ENCODE peak calls at places on chromosomes 7 and 10, in nine cellular contexts. One of them, this sample, is unnamed.
A peak's percentile ranks its signal among the peaks of the same experiment; 100 is the strongest.

GRCh38 chr7:46775776-46776175 is 806.1 kb downstream of the TNS3 start:
- DNase-seq in effector memory CD4-positive, alpha-beta T cell: no peak
- DNase-seq in trophoblast cell: no peak
- DNase-seq in left lung: no peak
- DNase-seq in CD4-positive, alpha-beta T cell: no peak
- DNase-seq in RWPE1: no peak
- DNase-seq in transverse colon: no peak
- DNase-seq in lower lobe of right lung: no peak
- DNase-seq in CD8-positive, alpha-beta T cell: no peak
- DNase-seq in this sample: no peak

GRCh38 chr7:37311282-37311868 is 137.3 kb downstream of the ELMO1 start:
- DNase-seq in effector memory CD4-positive, alpha-beta T cell: no peak
- DNase-seq in trophoblast cell: peak; percentile 87
- DNase-seq in left lung: no peak
- DNase-seq in CD4-positive, alpha-beta T cell: peak; percentile 6
- DNase-seq in RWPE1: no peak
- DNase-seq in transverse colon: no peak
- DNase-seq in lower lobe of right lung: peak; percentile 58
- DNase-seq in CD8-positive, alpha-beta T cell: no peak
- DNase-seq in this sample: peak; percentile 26

GRCh38 chr7:26675143-26675887 is 189.1 kb downstream of the SKAP2 start:
- DNase-seq in effector memory CD4-positive, alpha-beta T cell: no peak
- DNase-seq in trophoblast cell: no peak
- DNase-seq in left lung: no peak
- DNase-seq in CD4-positive, alpha-beta T cell: no peak
- DNase-seq in RWPE1: peak; percentile 46
- DNase-seq in transverse colon: no peak
- DNase-seq in lower lobe of right lung: no peak
- DNase-seq in CD8-positive, alpha-beta T cell: no peak
- DNase-seq in this sample: no peak

GRCh38 chr10:99443483-99443882 is 13.1 kb upstream of the GOT1 start:
- DNase-seq in effector memory CD4-positive, alpha-beta T cell: no peak
- DNase-seq in trophoblast cell: peak; percentile 68
- DNase-seq in left lung: no peak
- DNase-seq in CD4-positive, alpha-beta T cell: no peak
- DNase-seq in RWPE1: no peak
- DNase-seq in transverse colon: no peak
- DNase-seq in lower lobe of right lung: no peak
- DNase-seq in CD8-positive, alpha-beta T cell: no peak
- DNase-seq in this sample: no peak

GRCh38 chr10:71478173-71478572 is 81.5 kb downstream of the CDH23 start:
- DNase-seq in effector memory CD4-positive, alpha-beta T cell: no peak
- DNase-seq in trophoblast cell: no peak
- DNase-seq in left lung: no peak
- DNase-seq in CD4-positive, alpha-beta T cell: no peak
- DNase-seq in RWPE1: no peak
- DNase-seq in transverse colon: no peak
- DNase-seq in lower lobe of right lung: no peak
- DNase-seq in CD8-positive, alpha-beta T cell: no peak
- DNase-seq in this sample: no peak

GRCh38 chr7:135154734-135155133 is 6.9 kb downstream of the TMEM140 start:
- DNase-seq in effector memory CD4-positive, alpha-beta T cell: no peak
- DNase-seq in trophoblast cell: no peak
- DNase-seq in left lung: no peak
- DNase-seq in CD4-positive, alpha-beta T cell: no peak
- DNase-seq in RWPE1: no peak
- DNase-seq in transverse colon: no peak
- DNase-seq in lower lobe of right lung: no peak
- DNase-seq in CD8-positive, alpha-beta T cell: no peak
- DNase-seq in this sample: no peak

GRCh38 chr10:107075117-107075516 is 89.4 kb downstream of the SORCS1 start:
- DNase-seq in effector memory CD4-positive, alpha-beta T cell: no peak
- DNase-seq in trophoblast cell: no peak
- DNase-seq in left lung: no peak
- DNase-seq in CD4-positive, alpha-beta T cell: no peak
- DNase-seq in RWPE1: no peak
- DNase-seq in transverse colon: no peak
- DNase-seq in lower lobe of right lung: no peak
- DNase-seq in CD8-positive, alpha-beta T cell: no peak
- DNase-seq in this sample: no peak

GRCh38 chr7:150631866-150632864 is at the start of gene GIMAP6:
- DNase-seq in effector memory CD4-positive, alpha-beta T cell: peak; percentile 14
- DNase-seq in trophoblast cell: no peak
- DNase-seq in left lung: no peak
- DNase-seq in CD4-positive, alpha-beta T cell: peak; percentile 32
- DNase-seq in RWPE1: no peak
- DNase-seq in transverse colon: peak; percentile 25
- DNase-seq in lower lobe of right lung: no peak
- DNase-seq in CD8-positive, alpha-beta T cell: peak; percentile 79
- DNase-seq in this sample: peak; percentile 58

GRCh38 chr10:97633921-97634320 is 621 bp upstream of the MORN4 start:
- DNase-seq in effector memory CD4-positive, alpha-beta T cell: no peak
- DNase-seq in trophoblast cell: peak; percentile 27
- DNase-seq in left lung: no peak
- DNase-seq in CD4-positive, alpha-beta T cell: no peak
- DNase-seq in RWPE1: no peak
- DNase-seq in transverse colon: peak; percentile 10
- DNase-seq in lower lobe of right lung: no peak
- DNase-seq in CD8-positive, alpha-beta T cell: no peak
- DNase-seq in this sample: peak; percentile 1

GRCh38 chr10:124697443-124697836 is 46.7 kb downstream of the FAM53B start:
- DNase-seq in effector memory CD4-positive, alpha-beta T cell: no peak
- DNase-seq in trophoblast cell: no peak
- DNase-seq in left lung: no peak
- DNase-seq in CD4-positive, alpha-beta T cell: no peak
- DNase-seq in RWPE1: no peak
- DNase-seq in transverse colon: no peak
- DNase-seq in lower lobe of right lung: no peak
- DNase-seq in CD8-positive, alpha-beta T cell: no peak
- DNase-seq in this sample: no peak
- H3K27ac ChIP-seq in effector memory CD4-positive, alpha-beta T cell: peak overlapping the region; percentile 81
- H3K27ac ChIP-seq in trophoblast cell: no peak overlapping the region
- H3K27ac ChIP-seq in left lung: peak overlapping the region; percentile 68
- H3K27ac ChIP-seq in CD4-positive, alpha-beta T cell: peak overlapping the region; percentile 74
- H3K27ac ChIP-seq in RWPE1: no peak overlapping the region
- H3K27ac ChIP-seq in transverse colon: peak overlapping the region; percentile 66
- H3K27ac ChIP-seq in lower lobe of right lung: peak overlapping the region; percentile 64
- H3K27ac ChIP-seq in CD8-positive, alpha-beta T cell: peak overlapping the region; percentile 0
- H3K27ac ChIP-seq in this sample: peak overlapping the region; percentile 59

DNA sequence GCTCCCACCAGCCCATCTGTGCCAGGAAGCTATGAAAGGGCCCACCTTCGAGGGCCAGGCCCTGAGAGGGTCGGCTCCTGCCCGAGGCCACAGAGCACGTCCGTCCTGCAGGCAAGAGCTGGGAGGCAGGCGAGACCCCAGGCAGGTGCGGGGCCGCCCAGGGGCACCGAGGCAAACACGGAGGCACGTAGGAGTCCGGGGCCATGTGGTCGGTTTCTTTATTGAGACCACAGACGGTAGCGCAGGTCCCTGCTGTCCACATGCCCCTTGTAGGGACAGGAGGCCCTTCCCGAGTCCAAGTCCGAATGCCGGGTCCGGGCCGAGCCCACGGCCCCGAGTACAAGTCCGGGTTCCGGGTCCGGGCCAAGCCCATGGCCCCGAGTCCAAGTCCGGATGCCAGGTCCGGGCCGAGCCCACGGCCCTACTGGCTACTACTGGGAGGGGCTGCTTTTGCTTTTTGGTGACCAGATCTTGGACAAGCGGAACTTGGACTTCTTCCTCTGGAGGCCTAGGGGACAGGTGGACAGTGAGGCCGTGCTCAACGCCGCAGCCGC is 25.0 kb downstream of the MICALL2 start:
- DNase-seq in effector memory CD4-positive, alpha-beta T cell: no peak
- DNase-seq in trophoblast cell: no peak
- DNase-seq in left lung: no peak
- DNase-seq in CD4-positive, alpha-beta T cell: no peak
- DNase-seq in RWPE1: no peak
- DNase-seq in transverse colon: no peak
- DNase-seq in lower lobe of right lung: no peak
- DNase-seq in CD8-positive, alpha-beta T cell: no peak
- DNase-seq in this sample: no peak
- H3K27ac ChIP-seq in effector memory CD4-positive, alpha-beta T cell: no peak overlapping the region
- H3K27ac ChIP-seq in trophoblast cell: no peak overlapping the region
- H3K27ac ChIP-seq in left lung: no peak overlapping the region
- H3K27ac ChIP-seq in CD4-positive, alpha-beta T cell: no peak overlapping the region
- H3K27ac ChIP-seq in RWPE1: no peak overlapping the region
- H3K27ac ChIP-seq in transverse colon: no peak overlapping the region
- H3K27ac ChIP-seq in lower lobe of right lung: no peak overlapping the region
- H3K27ac ChIP-seq in CD8-positive, alpha-beta T cell: no peak overlapping the region
- H3K27ac ChIP-seq in this sample: no peak overlapping the region

GRCh38 chr10:114337510-114338462 is 66.5 kb downstream of the AFAP1L2 start:
- DNase-seq in effector memory CD4-positive, alpha-beta T cell: no peak
- DNase-seq in trophoblast cell: no peak
- DNase-seq in left lung: no peak
- DNase-seq in CD4-positive, alpha-beta T cell: no peak
- DNase-seq in RWPE1: no peak
- DNase-seq in transverse colon: no peak
- DNase-seq in lower lobe of right lung: no peak
- DNase-seq in CD8-positive, alpha-beta T cell: no peak
- DNase-seq in this sample: no peak
- H3K27ac ChIP-seq in effector memory CD4-positive, alpha-beta T cell: no peak overlapping the region
- H3K27ac ChIP-seq in trophoblast cell: peak overlapping the region; percentile 44
- H3K27ac ChIP-seq in left lung: no peak overlapping the region
- H3K27ac ChIP-seq in CD4-positive, alpha-beta T cell: no peak overlapping the region
- H3K27ac ChIP-seq in RWPE1: no peak overlapping the region
- H3K27ac ChIP-seq in transverse colon: no peak overlapping the region
- H3K27ac ChIP-seq in lower lobe of right lung: no peak overlapping the region
- H3K27ac ChIP-seq in CD8-positive, alpha-beta T cell: no peak overlapping the region
- H3K27ac ChIP-seq in this sample: no peak overlapping the region

DNA sequence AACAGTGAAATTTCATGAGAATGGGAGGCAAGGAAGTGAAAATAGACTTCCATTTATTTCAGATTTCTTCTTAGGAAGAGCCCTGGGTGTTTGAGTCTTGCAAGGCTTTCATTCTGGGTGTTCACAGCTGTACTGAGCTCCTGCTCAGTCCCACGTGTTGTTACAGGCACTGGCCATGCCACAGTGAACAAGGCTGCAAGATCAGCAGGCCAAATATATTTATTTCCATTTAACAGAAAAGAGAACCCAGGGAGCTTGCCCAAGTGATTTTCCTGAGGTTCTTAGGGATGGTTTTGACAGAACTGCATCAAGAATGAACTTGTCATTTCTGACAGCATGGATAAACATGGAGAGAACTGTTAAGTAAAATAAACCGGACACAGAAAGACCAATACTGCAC is 54.5 kb upstream of the CD36 start:
- DNase-seq in effector memory CD4-positive, alpha-beta T cell: no peak
- DNase-seq in trophoblast cell: no peak
- DNase-seq in left lung: no peak
- DNase-seq in CD4-positive, alpha-beta T cell: no peak
- DNase-seq in RWPE1: no peak
- DNase-seq in transverse colon: no peak
- DNase-seq in lower lobe of right lung: no peak
- DNase-seq in CD8-positive, alpha-beta T cell: no peak
- DNase-seq in this sample: no peak
- H3K27ac ChIP-seq in effector memory CD4-positive, alpha-beta T cell: no peak overlapping the region
- H3K27ac ChIP-seq in trophoblast cell: no peak overlapping the region
- H3K27ac ChIP-seq in left lung: no peak overlapping the region
- H3K27ac ChIP-seq in CD4-positive, alpha-beta T cell: no peak overlapping the region
- H3K27ac ChIP-seq in RWPE1: no peak overlapping the region
- H3K27ac ChIP-seq in transverse colon: no peak overlapping the region
- H3K27ac ChIP-seq in lower lobe of right lung: no peak overlapping the region
- H3K27ac ChIP-seq in CD8-positive, alpha-beta T cell: no peak overlapping the region
- H3K27ac ChIP-seq in this sample: no peak overlapping the region

GRCh38 chr10:27621441-27621840 is 117.3 kb downstream of the RAB18 start:
- DNase-seq in effector memory CD4-positive, alpha-beta T cell: no peak
- DNase-seq in trophoblast cell: no peak
- DNase-seq in left lung: no peak
- DNase-seq in CD4-positive, alpha-beta T cell: no peak
- DNase-seq in RWPE1: no peak
- DNase-seq in transverse colon: no peak
- DNase-seq in lower lobe of right lung: no peak
- DNase-seq in CD8-positive, alpha-beta T cell: no peak
- DNase-seq in this sample: no peak
- H3K27ac ChIP-seq in effector memory CD4-positive, alpha-beta T cell: no peak overlapping the region
- H3K27ac ChIP-seq in trophoblast cell: no peak overlapping the region
- H3K27ac ChIP-seq in left lung: no peak overlapping the region
- H3K27ac ChIP-seq in CD4-positive, alpha-beta T cell: no peak overlapping the region
- H3K27ac ChIP-seq in RWPE1: no peak overlapping the region
- H3K27ac ChIP-seq in transverse colon: peak overlapping the region; percentile 48
- H3K27ac ChIP-seq in lower lobe of right lung: no peak overlapping the region
- H3K27ac ChIP-seq in CD8-positive, alpha-beta T cell: no peak overlapping the region
- H3K27ac ChIP-seq in this sample: no peak overlapping the region

GRCh38 chr10:79238606-79239005 is 108.7 kb upstream of the PPIF start:
- DNase-seq in effector memory CD4-positive, alpha-beta T cell: no peak
- DNase-seq in trophoblast cell: peak; percentile 44
- DNase-seq in left lung: no peak
- DNase-seq in CD4-positive, alpha-beta T cell: no peak
- DNase-seq in RWPE1: no peak
- DNase-seq in transverse colon: no peak
- DNase-seq in lower lobe of right lung: no peak
- DNase-seq in CD8-positive, alpha-beta T cell: no peak
- DNase-seq in this sample: no peak
- H3K27ac ChIP-seq in effector memory CD4-positive, alpha-beta T cell: no peak overlapping the region
- H3K27ac ChIP-seq in trophoblast cell: peak overlapping the region; percentile 96
- H3K27ac ChIP-seq in left lung: peak overlapping the region; percentile 88
- H3K27ac ChIP-seq in CD4-positive, alpha-beta T cell: no peak overlapping the region
- H3K27ac ChIP-seq in RWPE1: peak overlapping the region; percentile 87
- H3K27ac ChIP-seq in transverse colon: peak overlapping the region; percentile 91
- H3K27ac ChIP-seq in lower lobe of right lung: peak overlapping the region; percentile 73
- H3K27ac ChIP-seq in CD8-positive, alpha-beta T cell: no peak overlapping the region
- H3K27ac ChIP-seq in this sample: no peak overlapping the region

GRCh38 chr7:139854803-139855497 is 25.9 kb downstream of the TBXAS1 start:
- DNase-seq in effector memory CD4-positive, alpha-beta T cell: no peak
- DNase-seq in trophoblast cell: no peak
- DNase-seq in left lung: no peak
- DNase-seq in CD4-positive, alpha-beta T cell: no peak
- DNase-seq in RWPE1: no peak
- DNase-seq in transverse colon: no peak
- DNase-seq in lower lobe of right lung: no peak
- DNase-seq in CD8-positive, alpha-beta T cell: no peak
- DNase-seq in this sample: peak; percentile 37
- H3K27ac ChIP-seq in effector memory CD4-positive, alpha-beta T cell: no peak overlapping the region
- H3K27ac ChIP-seq in trophoblast cell: no peak overlapping the region
- H3K27ac ChIP-seq in left lung: peak overlapping the region; percentile 86
- H3K27ac ChIP-seq in CD4-positive, alpha-beta T cell: no peak overlapping the region
- H3K27ac ChIP-seq in RWPE1: no peak overlapping the region
- H3K27ac ChIP-seq in transverse colon: peak overlapping the region; percentile 7
- H3K27ac ChIP-seq in lower lobe of right lung: peak overlapping the region; percentile 67
- H3K27ac ChIP-seq in CD8-positive, alpha-beta T cell: no peak overlapping the region
- H3K27ac ChIP-seq in this sample: peak overlapping the region; percentile 50

GRCh38 chr10:9807848-9808247 is 1209.8 kb upstream of the CELF2 start:
- DNase-seq in effector memory CD4-positive, alpha-beta T cell: no peak
- DNase-seq in trophoblast cell: no peak
- DNase-seq in left lung: no peak
- DNase-seq in CD4-positive, alpha-beta T cell: no peak
- DNase-seq in RWPE1: no peak
- DNase-seq in transverse colon: no peak
- DNase-seq in lower lobe of right lung: no peak
- DNase-seq in CD8-positive, alpha-beta T cell: no peak
- DNase-seq in this sample: no peak
- H3K27ac ChIP-seq in effector memory CD4-positive, alpha-beta T cell: no peak overlapping the region
- H3K27ac ChIP-seq in trophoblast cell: no peak overlapping the region
- H3K27ac ChIP-seq in left lung: no peak overlapping the region
- H3K27ac ChIP-seq in CD4-positive, alpha-beta T cell: no peak overlapping the region
- H3K27ac ChIP-seq in RWPE1: no peak overlapping the region
- H3K27ac ChIP-seq in transverse colon: no peak overlapping the region
- H3K27ac ChIP-seq in lower lobe of right lung: no peak overlapping the region
- H3K27ac ChIP-seq in CD8-positive, alpha-beta T cell: no peak overlapping the region
- H3K27ac ChIP-seq in this sample: no peak overlapping the region

This sample was measured in CD8-positive, alpha-beta memory T cell.